ENCODE peak calls at places on chromosomes 16 and 17, in eight cellular contexts. P is activated T-cell treated with anti-CD3 and anti-CD28 coated beads, Interleukin-2, amount 50 U/mL, for 1 hour; B is dorsolateral prefrontal cortex; I is caudate nucleus; U is endothelial cell; K is fibroblast of mammary gland; G is astrocyte of the hippocampus; Q is naive B cell. R is an unnamed sample.

GRCh38 chr17:76943781-76944213 is 75.6 kb downstream of the MGAT5B start:
- DNase-seq in I (no peak), B (no peak), K (no peak), U (no peak), G (no peak), Q (no peak), P (no peak), R (no peak)

GRCh38 chr16:2196162-2196980 is at the start of gene CASKIN1:
- DNase-seq in I (no peak), P (peak), K (no peak), G (peak), B (no peak), Q (no peak), U (peak), R (no peak)

GRCh38 chr17:67359960-67360817 is 6.2 kb downstream of the PSMD12 start:
- DNase-seq in U (peak), Q (no peak), P (peak), G (peak), I (no peak), K (peak), B (no peak), R (peak)

GRCh38 chr16:19474617-19475016 is 47.3 kb downstream of the GDE1 start:
- DNase-seq in G (no peak), I (no peak), U (no peak), Q (no peak), K (no peak), B (no peak), P (no peak), R (peak)

GRCh38 chr17:83031321-83031945 is 48.0 kb upstream of the METRNL start:
- DNase-seq in Q (no peak), G (no peak), K (no peak), I (no peak), P (no peak), B (no peak), U (no peak), R (peak)

GRCh38 chr17:22511431-22511830 is 819.1 kb downstream of the KCNJ18 start:
- DNase-seq in B (no peak), P (no peak), K (no peak), G (no peak), U (no peak), Q (no peak), I (no peak), R (no peak)

GRCh38 chr17:56985371-56986162 is 7.6 kb downstream of the SCPEP1 start:
- DNase-seq in G (no peak), P (no peak), K (no peak), Q (no peak), I (no peak), U (no peak), B (no peak), R (no peak)

GRCh38 chr16:88264641-88265285 is 118.0 kb upstream of the ZNF469 start:
- DNase-seq in K (peak), I (no peak), P (peak), G (peak), Q (peak), B (peak), U (peak), R (peak)

GRCh38 chr16:1494711-1495110 is 1.6 kb downstream of the TELO2 start:
- DNase-seq in G (no peak), K (peak), B (no peak), Q (no peak), P (no peak), I (no peak), U (no peak), R (peak)

GRCh38 chr17:36611345-36612072 is 10.1 kb downstream of the MRM1 start:
- DNase-seq in K (peak), P (no peak), B (no peak), U (no peak), I (no peak), Q (no peak), G (peak), R (no peak)

GRCh38 chr16:29154676-29155121 is 169.8 kb downstream of the LAT start:
- DNase-seq in P (no peak), Q (no peak), G (peak), K (peak), U (no peak), B (no peak), I (no peak), R (no peak)

GRCh38 chr16:23280483-23280967 is 21.6 kb upstream of the SCNN1B start:
- DNase-seq in B (no peak), I (no peak), G (peak), K (no peak), P (no peak), Q (no peak), U (no peak), R (no peak)